ENCODE peak calls at places on chromosomes 12 and 14, in ten cellular contexts. T, L, I, A, D, Z, C, W, K and F are unnamed samples.
A peak's percentile ranks its signal among the peaks of the same experiment; 100 is the strongest.

GRCh38 chr14:53967606-53968005 is 11.0 kb upstream of the BMP4 start:
- DNase-seq in C (no peak), K (no peak), Z (no peak), A (no peak), D (no peak), L (no peak), W (peak; percentile 18), I (no peak), T (no peak), F (no peak)

GRCh38 chr12:94571556-94571955 is 78.8 kb downstream of the TMCC3 start:
- DNase-seq in K (no peak), C (peak; percentile 68), I (peak; percentile 37), Z (peak; percentile 65), L (no peak), T (no peak), W (peak; percentile 40), A (no peak), D (no peak), F (no peak)

GRCh38 chr14:99134333-99135046 is 137.5 kb downstream of the BCL11B start:
- DNase-seq in W (no peak), K (no peak), Z (peak; percentile 13), I (no peak), L (no peak), T (no peak), C (peak; percentile 29), A (no peak), D (no peak), F (no peak)

GRCh38 chr12:92827836-92828431 is 101.2 kb downstream of the EEA1 start:
- DNase-seq in L (no peak), A (no peak), C (no peak), Z (no peak), T (no peak), I (no peak), W (peak; percentile 71), D (no peak), K (peak; percentile 46), F (no peak)

GRCh38 chr12:45343269-45344051 is 127.6 kb downstream of the ANO6 start:
- DNase-seq in K (no peak), L (no peak), A (no peak), I (no peak), Z (no peak), T (no peak), D (no peak), W (no peak), C (no peak), F (peak; percentile 0)

GRCh38 chr12:95182868-95183415 is 34.3 kb downstream of the FGD6 start:
- DNase-seq in W (no peak), D (peak; percentile 3), I (no peak), L (no peak), C (no peak), K (no peak), A (no peak), Z (no peak), T (no peak), F (no peak)

GRCh38 chr14:99175331-99176155 is 96.5 kb downstream of the BCL11B start:
- DNase-seq in L (no peak), W (no peak), Z (peak; percentile 15), D (no peak), A (no peak), T (no peak), I (no peak), K (no peak), C (no peak), F (no peak)

GRCh38 chr14:97179573-97179972 is 382.4 kb downstream of the VRK1 start:
- DNase-seq in T (no peak), L (no peak), A (no peak), K (no peak), I (no peak), W (no peak), D (no peak), C (no peak), Z (no peak), F (no peak)

GRCh38 chr12:52924764-52925716 is 20.2 kb upstream of the KRT8 start:
- DNase-seq in C (no peak), D (no peak), W (peak; percentile 65), L (no peak), I (no peak), K (no peak), T (no peak), A (no peak), Z (no peak), F (no peak)

GRCh38 chr14:60508707-60509437 is at the start of gene SIX6:
- DNase-seq in Z (no peak), T (no peak), K (peak; percentile 16), D (no peak), L (no peak), C (no peak), A (no peak), I (peak; percentile 48), W (no peak), F (peak; percentile 85)

GRCh38 chr12:3632256-3633240 is 120.4 kb downstream of the CRACR2A start:
- DNase-seq in L (no peak), K (no peak), A (no peak), D (no peak), T (no peak), I (no peak), Z (no peak), C (no peak), W (no peak), F (no peak)

GRCh38 chr12:59182191-59182590 is 261.9 kb upstream of the LRIG3 start:
- DNase-seq in C (no peak), K (peak; percentile 16), D (no peak), W (no peak), L (no peak), I (no peak), A (no peak), T (no peak), Z (no peak), F (no peak)

GRCh38 chr14:77903233-77903632 is 103.3 kb downstream of the ADCK1 start:
- DNase-seq in D (no peak), T (no peak), W (no peak), K (no peak), C (no peak), I (no peak), L (no peak), A (no peak), Z (no peak), F (no peak)

GRCh38 chr12:108768591-108769500 is 37.5 kb upstream of the CORO1C start:
- DNase-seq in L (no peak), D (peak; percentile 82), C (no peak), K (peak; percentile 66), T (no peak), A (no peak), Z (peak; percentile 65), I (no peak), W (no peak), F (peak; percentile 62)

GRCh38 chr12:51748235-51748634 is 100.3 kb downstream of the FIGNL2 start:
- DNase-seq in C (no peak), D (no peak), I (no peak), L (no peak), Z (no peak), A (no peak), K (no peak), W (no peak), T (no peak), F (no peak)

GRCh38 chr12:32455607-32456063 is 56.3 kb downstream of the FGD4 start:
- DNase-seq in L (no peak), A (no peak), Z (no peak), I (peak; percentile 68), W (peak; percentile 65), K (peak; percentile 46), D (no peak), T (no peak), C (no peak), F (no peak)

GRCh38 chr14:77273796-77274195 is 2.8 kb upstream of the NGB start:
- DNase-seq in T (no peak), C (no peak), W (no peak), K (no peak), I (no peak), L (no peak), D (no peak), Z (no peak), A (no peak), F (no peak)

GRCh38 chr12:50390284-50390683 is 6.1 kb downstream of the FAM186A start:
- DNase-seq in Z (no peak), I (no peak), W (no peak), D (no peak), T (no peak), L (no peak), C (no peak), A (no peak), K (no peak), F (no peak)

GRCh38 chr14:73753887-73754880 is 40.0 kb upstream of the PNMA1 start:
- DNase-seq in L (no peak), C (no peak), Z (no peak), I (no peak), K (peak; percentile 73), T (no peak), W (peak; percentile 58), D (peak; percentile 74), A (no peak), F (peak; percentile 59)

GRCh38 chr14:72546359-72547035 is 347.4 kb downstream of the DPF3 start:
- DNase-seq in C (no peak), I (no peak), D (no peak), Z (no peak), L (no peak), W (no peak), A (no peak), K (no peak), T (no peak), F (no peak)

GRCh38 chr14:29242755-29243340 is 476.3 kb downstream of the FOXG1 start:
- DNase-seq in D (no peak), Z (no peak), I (no peak), W (no peak), T (no peak), C (no peak), K (no peak), A (no peak), L (no peak), F (no peak)